ENCODE peak calls at places on chromosomes 11 and 22, in ten cellular contexts. L is keratinocyte, M is AG10803, J is AG04449, G is A549, S is endodermal cell, Z is cardiac muscle cell, C is iPS DF 6.9, I is foreskin fibroblast, P is mucosa of descending colon. N is an unnamed sample.

GRCh38 chr11:132351050-132351449 is 980.6 kb downstream of the NTM start:
- DNase-seq in C (no peak), P (no peak), G (no peak), S (no peak), J (no peak), Z (no peak), I (no peak), M (no peak), L (no peak), N (no peak)

GRCh38 chr11:64880240-64881001 is 2.0 kb upstream of the EHD1 start:
- DNase-seq in Z (no peak), L (no peak), C (no peak), I (no peak), M (no peak), S (no peak), P (no peak), J (no peak), G (no peak), N (no peak)

GRCh38 chr11:34331329-34331728 is 26.5 kb downstream of the ABTB2 start:
- DNase-seq in Z (peak), M (peak), P (no peak), S (no peak), L (no peak), J (no peak), G (peak), I (peak), C (no peak), N (peak)

GRCh38 chr11:120900642-120901041 is 123.3 kb upstream of the TBCEL start:
- DNase-seq in L (no peak), P (no peak), J (no peak), Z (no peak), I (no peak), S (peak), G (no peak), C (no peak), M (no peak), N (no peak)

GRCh38 chr11:77821349-77821851 is 456 bp downstream of the AAMDC start:
- DNase-seq in C (no peak), Z (peak), P (peak), G (peak), M (peak), J (no peak), I (peak), S (no peak), L (no peak), N (no peak)

GRCh38 chr11:123584186-123584585 is 70.2 kb downstream of the SCN3B start:
- DNase-seq in J (no peak), Z (no peak), I (no peak), L (no peak), S (no peak), M (no peak), C (no peak), G (no peak), P (no peak), N (no peak)

GRCh38 chr11:871472-871871 is 28.8 kb downstream of the TSPAN4 start:
- DNase-seq in M (no peak), P (no peak), C (no peak), S (no peak), L (no peak), G (no peak), I (no peak), Z (no peak), J (no peak), N (no peak)

GRCh38 chr11:12372111-12372510 is 5.3 kb upstream of the PARVA start:
- DNase-seq in S (no peak), C (no peak), I (no peak), P (no peak), G (no peak), J (no peak), Z (peak), M (no peak), L (no peak), N (no peak)

GRCh38 chr11:86116996-86117705 is 48.3 kb upstream of the PICALM start:
- DNase-seq in I (no peak), M (peak), L (peak), P (no peak), G (no peak), S (no peak), Z (peak), C (no peak), J (no peak), N (no peak)

GRCh38 chr11:132035228-132035627 is 664.8 kb downstream of the NTM start:
- DNase-seq in S (no peak), C (no peak), M (no peak), Z (no peak), I (no peak), G (no peak), J (no peak), P (no peak), L (no peak), N (no peak)

GRCh38 chr11:76918941-76919386 is 58.2 kb downstream of the ACER3 start:
- DNase-seq in Z (peak), G (peak), M (peak), C (no peak), I (peak), P (no peak), J (peak), L (no peak), S (no peak), N (peak)

GRCh38 chr11:69497221-69497787 is 15.8 kb downstream of the LINC01488 start:
- DNase-seq in Z (peak), C (no peak), I (peak), J (peak), M (peak), G (peak), L (no peak), S (no peak), P (peak), N (no peak)

GRCh38 chr11:35389897-35390462 is 29.4 kb downstream of the SLC1A2 start:
- DNase-seq in Z (no peak), M (no peak), P (no peak), C (no peak), J (no peak), S (no peak), L (no peak), G (no peak), I (no peak), N (peak)
- H3K4me3 ChIP-seq in Z (no peak), M (no peak), P (no peak), C (no peak), J (no peak), S (no peak), L (no peak), G (no peak), I (no peak), N (no peak)

DNA sequence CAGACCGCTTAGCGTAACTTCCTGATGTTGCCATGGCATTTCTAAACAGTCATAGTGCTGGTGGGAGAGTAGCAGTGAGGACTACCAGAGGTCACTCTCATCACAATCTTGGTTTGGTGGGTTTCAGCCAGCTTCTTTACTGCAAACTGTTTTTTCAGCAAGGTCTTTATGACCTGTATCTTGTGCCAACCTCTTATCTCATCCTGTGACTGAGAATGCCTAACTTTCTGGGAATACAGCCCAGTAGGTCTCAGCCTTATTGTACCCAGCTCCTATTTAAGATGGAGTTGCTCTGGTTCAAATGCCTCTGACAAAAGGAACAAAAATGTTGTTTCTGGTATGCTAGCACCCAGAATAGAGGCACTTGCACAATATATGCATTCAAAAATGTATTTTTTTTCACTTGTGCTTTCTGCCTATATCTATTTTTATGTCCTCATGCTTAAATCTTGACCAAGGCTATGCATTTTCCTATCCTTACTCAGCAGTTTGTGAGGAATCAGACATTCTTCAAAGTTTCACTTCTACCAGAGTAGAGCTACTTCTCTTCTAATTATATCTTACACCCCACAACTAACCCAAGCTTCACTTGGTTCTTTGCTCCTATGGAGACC is 16.0 kb upstream of the OR51M1 start:
- DNase-seq in Z (peak), C (no peak), L (no peak), I (peak), G (no peak), P (no peak), M (peak), J (peak), S (no peak), N (peak)
- H3K4me3 ChIP-seq in Z (no peak), C (no peak), L (no peak), I (no peak), G (no peak), P (no peak), M (no peak), J (no peak), S (no peak), N (no peak)

GRCh38 chr11:108871867-108872266 is 207.0 kb downstream of the DDX10 start:
- DNase-seq in M (peak), S (no peak), G (no peak), Z (no peak), P (no peak), I (no peak), C (no peak), J (no peak), L (no peak), N (no peak)
- H3K4me3 ChIP-seq in M (no peak), S (no peak), G (no peak), Z (no peak), P (no peak), I (no peak), C (no peak), J (no peak), L (no peak), N (no peak)

GRCh38 chr22:40856513-40857308 is at the start of the genes ST13 and XPNPEP3:
- DNase-seq in C (peak), S (peak), J (peak), L (peak), Z (peak), P (peak), I (peak), M (peak), G (peak), N (peak)

GRCh38 chr22:40853330-40853729 is 3.1 kb downstream of the ST13 start:
- DNase-seq in P (no peak), I (no peak), L (no peak), J (no peak), G (no peak), M (no peak), C (no peak), Z (no peak), S (no peak), N (no peak)

GRCh38 chr22:40855960-40856512 is 403 bp downstream of the ST13 start:
- DNase-seq in S (peak), G (no peak), J (no peak), L (no peak), P (no peak), Z (peak), I (no peak), M (peak), C (no peak), N (no peak)

GRCh38 chr22:40855104-40855959 is 1.1 kb downstream of the ST13 start:
- DNase-seq in L (no peak), C (no peak), G (no peak), M (peak), S (peak), Z (peak), P (no peak), J (no peak), I (no peak), N (no peak)

DNA sequence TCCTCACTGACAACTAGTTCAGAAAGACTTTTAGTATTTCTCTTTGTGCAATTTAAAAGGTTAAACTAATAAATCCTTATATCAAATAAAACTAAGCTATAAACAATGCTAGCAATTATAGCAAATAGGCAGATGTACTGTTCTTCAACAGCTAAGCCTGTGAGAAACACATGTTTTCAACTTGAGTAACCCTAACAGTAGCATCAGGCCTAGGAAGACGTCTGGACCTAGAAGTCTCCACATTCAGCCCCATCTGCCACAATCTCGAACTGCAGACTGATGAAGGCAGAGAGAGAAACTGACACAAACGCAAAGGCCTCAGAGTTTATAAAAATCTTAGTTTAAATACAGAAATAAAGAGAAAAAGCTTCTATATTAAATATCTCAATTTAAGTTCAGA is 2.5 kb downstream of the ST13 start:
- DNase-seq in G (no peak), P (no peak), Z (no peak), S (no peak), L (no peak), I (no peak), M (peak), J (no peak), C (no peak), N (no peak)
- H3K4me3 ChIP-seq in G (peak), P (no peak), Z (peak), S (peak), L (peak), I (peak), M (peak), J (peak), C (no peak), N (peak)

GRCh38 chr11:72959998-72960731 is 146.0 kb downstream of the ATG16L2 start:
- DNase-seq in S (no peak), G (no peak), M (no peak), I (no peak), P (no peak), L (no peak), Z (no peak), J (no peak), C (no peak), N (no peak)
- H3K4me3 ChIP-seq in S (no peak), G (no peak), M (no peak), I (no peak), P (no peak), L (no peak), Z (no peak), J (no peak), C (no peak), N (no peak)

GRCh38 chr11:67666303-67666645 is 8.1 kb downstream of the ALDH3B2 start:
- DNase-seq in P (no peak), I (no peak), J (no peak), S (no peak), Z (no peak), L (no peak), M (no peak), C (no peak), G (no peak), N (no peak)

GRCh38 chr11:67668191-67668551 is 6.3 kb downstream of the ALDH3B2 start:
- DNase-seq in J (no peak), I (no peak), G (no peak), C (no peak), P (no peak), Z (no peak), M (no peak), L (no peak), S (peak), N (no peak)

GRCh38 chr11:67665537-67666302 is 8.7 kb downstream of the ALDH3B2 start:
- DNase-seq in Z (no peak), L (no peak), P (no peak), C (no peak), I (no peak), J (no peak), S (peak), M (no peak), G (no peak), N (no peak)

GRCh38 chr11:67666676-67667489 is 7.5 kb downstream of the ALDH3B2 start:
- DNase-seq in J (no peak), P (no peak), G (no peak), Z (no peak), L (no peak), I (no peak), C (no peak), M (no peak), S (no peak), N (no peak)

DNA sequence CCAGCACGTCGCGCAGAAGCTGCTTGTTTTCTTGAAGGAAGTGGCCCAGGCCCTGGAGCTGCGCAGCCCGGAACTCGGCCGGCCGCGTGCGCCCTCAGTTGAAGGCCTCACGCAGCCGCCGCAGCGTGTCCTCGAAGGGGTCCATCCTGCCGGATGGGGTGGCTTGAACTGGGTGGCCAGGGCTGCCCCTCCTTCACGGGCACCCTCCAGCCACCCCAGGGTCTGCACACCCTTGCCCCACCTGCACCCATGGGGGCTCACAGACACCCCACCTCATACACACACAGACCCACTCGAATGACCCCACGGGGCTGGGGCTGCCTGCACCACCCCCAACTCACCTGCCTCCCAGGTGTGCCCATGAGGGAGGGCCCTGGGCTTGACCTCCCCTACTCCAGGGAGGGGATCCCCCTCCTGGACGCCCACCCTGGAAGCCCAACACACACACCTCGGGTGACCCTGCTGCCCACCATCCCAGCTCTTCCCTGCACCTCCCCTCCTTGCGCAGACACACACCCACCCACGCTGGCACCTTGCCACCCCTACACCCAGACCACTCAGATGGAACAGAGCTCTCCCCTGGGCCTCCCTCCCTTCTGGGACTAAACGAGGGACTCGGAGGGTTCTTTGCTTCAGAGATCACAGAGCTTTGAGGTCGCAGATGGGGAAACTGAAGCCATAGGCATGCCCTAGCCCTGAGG is 6.8 kb downstream of the ALDH3B2 start:
- DNase-seq in M (no peak), P (no peak), L (no peak), C (no peak), S (no peak), G (no peak), J (no peak), Z (no peak), I (no peak), N (no peak)
- H3K4me3 ChIP-seq in M (no peak), P (no peak), L (no peak), C (no peak), S (no peak), G (no peak), J (no peak), Z (no peak), I (no peak), N (no peak)

GRCh38 chr11:16613401-16614381 is 124.8 kb upstream of the C11orf58 start:
- DNase-seq in Z (peak), M (peak), J (no peak), S (peak), P (peak), C (no peak), I (peak), L (no peak), G (peak), N (peak)
- H3K4me3 ChIP-seq in Z (peak), M (peak), J (peak), S (peak), P (no peak), C (peak), I (peak), L (peak), G (peak), N (peak)